ENCODE peak calls at places on chromosomes 2 and 18, in five cellular contexts. S is NT2/D1, J is HepG2, U is HEK293T, D is H1. B is an unnamed sample.

GRCh38 chr2:209970271-209970670 is 32.2 kb upstream of the RPE start:
- DNase-seq in D (no peak), S (no peak), U (no peak), J (peak), B (no peak)

GRCh38 chr2:176545627-176546026 is 276.4 kb downstream of the MTX2 start:
- DNase-seq in U (no peak), J (no peak), S (no peak), D (no peak), B (no peak)

GRCh38 chr18:23043803-23044376 is 91.4 kb upstream of the CABLES1 start:
- DNase-seq in D (no peak), U (no peak), J (no peak), S (no peak), B (no peak)

GRCh38 chr2:159555651-159556392 is 60.5 kb downstream of the BAZ2B start:
- DNase-seq in S (no peak), D (no peak), J (no peak), U (no peak), B (no peak)

GRCh38 chr2:221529943-221530652 is 42.0 kb downstream of the EPHA4 start:
- DNase-seq in S (no peak), D (no peak), U (no peak), J (no peak), B (no peak)

GRCh38 chr2:20852670-20853069 is 29.8 kb upstream of the LDAH start:
- DNase-seq in U (no peak), S (no peak), J (no peak), D (no peak), B (no peak)

GRCh38 chr2:232903989-232904388 is 33.9 kb downstream of the SNORC start:
- DNase-seq in D (no peak), J (no peak), S (no peak), U (no peak), B (no peak)

GRCh38 chr2:144374163-144374661 is 145.7 kb downstream of the ZEB2 start:
- DNase-seq in D (no peak), U (no peak), J (no peak), S (no peak), B (peak)

GRCh38 chr2:218290316-218291261 is 1.7 kb downstream of the TMBIM1 start:
- DNase-seq in D (no peak), J (no peak), S (no peak), U (no peak), B (peak)

GRCh38 chr2:118658581-118659248 is 188.7 kb downstream of the EN1 start:
- DNase-seq in S (no peak), D (no peak), U (no peak), J (no peak), B (no peak)

GRCh38 chr18:23631746-23632145 is 31.0 kb downstream of the ANKRD29 start:
- DNase-seq in U (no peak), J (no peak), D (no peak), S (no peak), B (no peak)

GRCh38 chr18:28767781-28768211 is 590.9 kb upstream of the CDH2 start:
- DNase-seq in J (no peak), S (no peak), U (no peak), D (no peak), B (no peak)

GRCh38 chr18:62131305-62131909 is 55.4 kb downstream of the PIGN start:
- DNase-seq in J (peak), U (peak), S (peak), D (no peak), B (peak)

GRCh38 chr2:234792566-234792965 is 159.3 kb upstream of the SH3BP4 start:
- DNase-seq in S (no peak), U (no peak), J (no peak), D (no peak), B (no peak)

GRCh38 chr2:208370881-208371633 is 35.5 kb upstream of the PTH2R start:
- DNase-seq in U (no peak), S (no peak), J (no peak), D (no peak), B (no peak)

GRCh38 chr18:8084160-8084559 is 517.0 kb downstream of the PTPRM start:
- DNase-seq in U (peak), J (peak), S (peak), D (peak), B (no peak)

GRCh38 chr18:8982416-8983183 is 119.9 kb upstream of the NDUFV2 start:
- DNase-seq in U (peak), J (peak), S (peak), D (no peak), B (no peak)

GRCh38 chr2:233688341-233688740 is 4.3 kb upstream of the UGT1A6 start:
- DNase-seq in J (no peak), S (no peak), U (no peak), D (no peak), B (no peak)

GRCh38 chr2:20355131-20355530 is 4.5 kb upstream of the PUM2 start:
- DNase-seq in U (no peak), S (no peak), D (no peak), J (peak), B (no peak)

GRCh38 chr2:85066006-85066405 is 67.2 kb upstream of the TCF7L1 start:
- DNase-seq in S (no peak), J (no peak), U (no peak), D (no peak), B (no peak)

GRCh38 chr2:44273596-44273995 is 1.7 kb upstream of the SLC3A1 start:
- DNase-seq in D (no peak), S (no peak), U (no peak), J (no peak), B (no peak)

GRCh38 chr2:106547104-106547503 is 59.9 kb downstream of the CD8B2 start:
- DNase-seq in D (no peak), J (no peak), S (no peak), U (no peak), B (no peak)

GRCh38 chr2:219541611-219542180 is 1.9 kb downstream of the CHPF start:
- DNase-seq in S (peak), D (peak), U (peak), J (peak), B (peak)

GRCh38 chr2:120432976-120433815 is 87.3 kb downstream of the INHBB start:
- DNase-seq in S (no peak), D (no peak), J (no peak), U (no peak), B (no peak)

GRCh38 chr2:102355526-102356380 is at the start of gene IL18R1:
- DNase-seq in U (peak), S (peak), D (peak), J (peak), B (peak)

GRCh38 chr2:24881623-24882022 is 38.4 kb downstream of the ADCY3 start:
- DNase-seq in D (no peak), U (no peak), S (no peak), J (no peak), B (no peak)

GRCh38 chr2:219688560-219689445 is 61.4 kb downstream of the SLC4A3 start:
- DNase-seq in S (no peak), U (no peak), D (no peak), J (peak), B (no peak)

GRCh38 chr2:110731064-110731463 is 1.3 kb upstream of the ACOXL start:
- DNase-seq in J (no peak), D (no peak), S (no peak), U (no peak), B (no peak)

GRCh38 chr2:50838316-50838715 is 193.6 kb downstream of the NRXN1 start:
- DNase-seq in J (no peak), S (no peak), D (no peak), U (no peak), B (no peak)

GRCh38 chr2:17166506-17166905 is 351.7 kb downstream of the RAD51AP2 start:
- DNase-seq in J (no peak), U (no peak), D (no peak), S (no peak), B (no peak)

GRCh38 chr2:209579236-209579749 is 155.4 kb downstream of the MAP2 start:
- DNase-seq in U (peak), S (no peak), D (no peak), J (no peak), B (no peak)

GRCh38 chr18:77115461-77115907 is 17.1 kb downstream of the MBP start:
- DNase-seq in J (no peak), D (no peak), S (no peak), U (no peak), B (no peak)

GRCh38 chr2:9995059-9995458 is 43.6 kb downstream of the GRHL1 start:
- DNase-seq in S (no peak), U (no peak), J (no peak), D (no peak), B (no peak)

GRCh38 chr2:42835577-42836371 is 43.4 kb upstream of the HAAO start:
- DNase-seq in U (no peak), S (no peak), D (no peak), J (peak), B (no peak)

GRCh38 chr2:218781691-218782528 is at the start of gene CYP27A1:
- DNase-seq in J (peak), S (peak), D (no peak), U (no peak), B (no peak)

GRCh38 chr2:46169452-46169851 is 127.8 kb upstream of the EPAS1 start:
- DNase-seq in U (no peak), S (no peak), D (no peak), J (no peak), B (no peak)

GRCh38 chr18:38497281-38497680 is 931.7 kb upstream of the CELF4 start:
- DNase-seq in S (no peak), D (no peak), J (no peak), U (no peak), B (no peak)

GRCh38 chr18:72652990-72653593 is 109.0 kb upstream of the CBLN2 start:
- DNase-seq in S (peak), U (peak), D (peak), J (peak), B (no peak)

GRCh38 chr2:226977775-226978190 is 141.9 kb downstream of the RHBDD1 start:
- DNase-seq in J (no peak), D (no peak), S (no peak), U (no peak), B (no peak)

GRCh38 chr18:396571-396970 is 103.9 kb downstream of the COLEC12 start:
- DNase-seq in J (no peak), U (no peak), D (no peak), S (no peak), B (no peak)
- TF ChIP-seq SUZ12 in J (no peak), U (no peak), D (no peak), S (no peak), B (no peak)

DNA sequence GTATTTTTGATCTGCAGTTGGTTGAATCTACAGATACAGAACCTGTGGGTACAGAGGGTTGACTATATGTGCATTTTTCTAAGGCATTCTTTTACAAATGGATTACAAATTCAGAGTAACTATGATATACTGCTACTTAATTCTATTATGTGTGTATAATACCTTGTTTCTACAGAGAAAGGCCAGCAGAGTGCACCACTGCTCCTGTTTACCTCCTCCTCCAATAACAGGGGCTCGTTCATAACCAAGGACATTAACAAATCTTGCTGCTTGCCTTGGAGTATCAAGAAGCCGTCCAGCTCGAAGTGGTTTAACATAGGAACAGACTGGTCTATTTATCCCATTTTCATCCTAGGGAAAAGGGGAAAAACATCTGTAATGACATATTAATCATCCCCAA is 16.4 kb downstream of the CEP76 start:
- DNase-seq in J (peak), S (no peak), U (peak), D (no peak), B (no peak)
- TF ChIP-seq SUZ12 in J (no peak), S (no peak), U (no peak), D (no peak), B (no peak)

DNA sequence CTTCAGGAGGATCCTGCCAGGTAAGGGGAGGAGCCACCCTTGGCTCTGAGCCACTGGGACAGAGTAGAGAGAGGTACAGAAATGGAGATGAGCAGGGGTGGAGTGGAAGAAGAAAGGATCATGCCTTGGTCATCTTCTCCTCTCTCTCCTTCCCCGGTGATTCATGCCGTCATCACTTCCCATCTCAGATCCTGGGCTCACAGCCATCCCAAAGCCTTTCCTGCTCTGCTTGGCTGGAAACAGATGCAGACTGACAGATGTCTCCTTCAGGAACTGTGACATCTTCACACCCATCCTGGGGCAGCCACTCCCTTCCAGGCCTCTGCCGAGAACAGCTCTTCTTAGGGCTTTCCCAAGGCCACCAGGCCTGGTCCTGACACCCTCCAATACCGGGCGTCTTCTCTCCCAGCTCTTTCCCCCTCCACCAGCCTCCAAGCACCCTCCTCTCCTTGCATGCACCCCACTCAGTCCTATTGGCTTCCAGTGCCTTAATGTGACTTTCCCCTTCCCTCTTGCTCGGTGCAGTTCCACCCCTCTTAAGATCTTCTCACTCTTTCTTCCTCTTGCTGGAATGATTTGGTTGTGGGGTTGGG is 58.3 kb upstream of the TNP1 start:
- DNase-seq in J (no peak), D (no peak), S (no peak), U (no peak), B (no peak)
- TF ChIP-seq SUZ12 in J (no peak), D (no peak), S (no peak), U (no peak), B (no peak)

GRCh38 chr2:195407782-195408181 is 249.2 kb upstream of the SLC39A10 start:
- DNase-seq in D (no peak), U (no peak), J (no peak), S (no peak), B (no peak)
- TF ChIP-seq SUZ12 in D (no peak), U (no peak), J (no peak), S (no peak), B (no peak)

GRCh38 chr2:178761759-178762371 is 45.4 kb downstream of the TTN start:
- DNase-seq in D (peak), U (peak), J (peak), S (peak), B (peak)
- TF ChIP-seq SUZ12 in D (no peak), U (no peak), J (no peak), S (no peak), B (no peak)

GRCh38 chr18:48022531-48023330 is 92.3 kb upstream of the SMAD2 start:
- DNase-seq in J (peak), D (no peak), U (peak), S (peak), B (peak)
- TF ChIP-seq SUZ12 in J (no peak), D (no peak), U (no peak), S (no peak), B (no peak)

DNA sequence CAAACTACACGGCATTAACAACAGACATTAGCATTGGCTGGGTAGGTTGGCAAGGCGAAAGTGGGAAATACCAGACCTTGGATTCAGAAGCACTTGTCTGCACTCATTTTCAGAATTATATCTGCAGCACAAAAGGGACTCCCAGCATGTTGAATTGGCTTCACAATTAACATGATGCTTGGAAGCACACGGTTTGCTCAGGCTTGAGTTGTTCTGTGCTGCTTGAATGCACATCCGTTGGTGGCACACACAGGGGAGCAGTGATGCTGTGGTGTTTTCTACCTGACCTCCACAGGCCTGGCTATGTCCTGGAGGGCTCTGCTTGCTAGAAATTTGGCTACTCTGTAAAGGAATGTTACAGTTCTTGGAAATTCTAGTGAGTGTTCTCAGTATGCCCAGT is 84.0 kb downstream of the ACTR3 start:
- DNase-seq in J (no peak), S (no peak), U (no peak), D (no peak), B (no peak)
- TF ChIP-seq SUZ12 in J (no peak), S (no peak), U (no peak), D (no peak), B (no peak)

GRCh38 chr18:3350566-3351527 is 88.9 kb downstream of the MYL12B start:
- DNase-seq in S (no peak), U (no peak), J (no peak), D (no peak), B (no peak)
- TF ChIP-seq SUZ12 in S (no peak), U (no peak), J (no peak), D (no peak), B (no peak)

DNA sequence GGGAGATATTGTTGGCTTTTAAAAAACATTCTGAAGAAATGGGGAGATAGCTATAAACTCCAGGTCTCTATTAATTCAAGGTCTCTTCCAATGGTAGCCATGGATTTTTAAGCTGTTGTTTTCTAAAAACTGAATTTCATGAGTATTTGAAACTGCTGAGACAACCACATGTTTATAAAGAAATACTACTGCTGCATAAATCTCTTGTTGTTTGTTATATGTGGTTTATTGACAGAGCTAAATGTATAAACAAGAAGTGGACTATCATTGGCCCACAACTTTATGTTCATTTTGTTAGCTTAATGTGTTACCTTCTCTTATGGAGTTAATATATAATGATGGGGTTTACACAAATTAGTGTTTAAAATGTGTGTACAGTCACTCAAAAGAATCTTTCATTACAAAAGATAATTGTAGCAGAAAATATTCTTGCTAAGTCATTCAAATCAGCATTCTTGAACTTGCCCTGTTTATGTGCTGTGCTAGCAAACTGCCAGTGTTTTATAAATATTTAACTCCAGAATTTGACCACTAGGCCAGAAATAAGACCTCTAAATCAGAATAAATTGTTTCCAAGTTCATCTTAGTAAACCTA is 242.1 kb downstream of the TMX3 start:
- DNase-seq in U (no peak), S (no peak), D (no peak), J (no peak), B (no peak)
- TF ChIP-seq SUZ12 in U (no peak), S (no peak), D (no peak), J (no peak), B (no peak)

B was measured in GM12878.